ENCODE peak calls at places on chromosome X, in ten cellular contexts. V is psoas muscle; P is fibroblast of the conjunctiva; S is endothelial cell; X is tibial artery; J is HFFc6; R is GM20000; Q is smooth muscle cell of the brain vasculature; G is NCI-H446 treated with DMSO at 0.1 percent for 48 hours; Y is stimulated activated CD4-positive, alpha-beta T cell treated with anti-CD3 and anti-CD28 coated beads, Interleukin-2, amount 100 ng/mL, for 24 hours. M is an unnamed sample.

GRCh38 chrX:46665232-46666162 is 91.9 kb downstream of the CHST7 start:
- DNase-seq in V (no peak), P (no peak), S (no peak), X (no peak), J (no peak), R (no peak), Q (no peak), G (no peak), Y (peak), M (no peak)

GRCh38 chrX:149803458-149804062 is 21.8 kb downstream of the MAGEA9 start:
- DNase-seq in V (no peak), P (no peak), S (no peak), X (no peak), J (no peak), R (no peak), Q (no peak), G (no peak), Y (no peak), M (no peak)

GRCh38 chrX:79369871-79370270 is 2.7 kb upstream of the ITM2A start:
- DNase-seq in V (no peak), P (no peak), S (no peak), X (no peak), J (no peak), R (no peak), Q (no peak), G (no peak), Y (no peak), M (no peak)

GRCh38 chrX:150771116-150771515 is 77.9 kb downstream of the MTMR1 start:
- DNase-seq in V (no peak), P (no peak), S (no peak), X (no peak), J (no peak), R (no peak), Q (no peak), G (no peak), Y (no peak), M (no peak)

GRCh38 chrX:130125090-130125489 is 14.8 kb upstream of the ELF4 start:
- DNase-seq in V (peak), P (no peak), S (no peak), X (peak), J (no peak), R (no peak), Q (no peak), G (peak), Y (no peak), M (no peak)

GRCh38 chrX:77415161-77415560 is 32.0 kb upstream of the FGF16 start:
- DNase-seq in V (no peak), P (no peak), S (no peak), X (no peak), J (no peak), R (no peak), Q (no peak), G (no peak), Y (no peak), M (no peak)

GRCh38 chrX:129655547-129656248 is 942 bp upstream of the APLN start:
- DNase-seq in V (no peak), P (no peak), S (no peak), X (no peak), J (no peak), R (peak), Q (no peak), G (no peak), Y (no peak), M (no peak)

GRCh38 chrX:64642482-64642881 is 247.2 kb upstream of the MTMR8 start:
- DNase-seq in V (no peak), P (no peak), S (peak), X (no peak), J (no peak), R (no peak), Q (no peak), G (no peak), Y (no peak), M (no peak)

GRCh38 chrX:21295246-21295820 is 78.9 kb upstream of the CNKSR2 start:
- DNase-seq in V (no peak), P (no peak), S (no peak), X (no peak), J (no peak), R (no peak), Q (no peak), G (no peak), Y (no peak), M (no peak)

GRCh38 chrX:285076-285677 is 4.0 kb downstream of the PLCXD1 start:
- DNase-seq in V (no peak), P (no peak), S (no peak), X (no peak), J (no peak), R (no peak), Q (no peak), G (no peak), Y (no peak), M (no peak)

GRCh38 chrX:71976753-71977152 is 66.1 kb downstream of the NHSL2 start:
- DNase-seq in V (no peak), P (no peak), S (no peak), X (no peak), J (no peak), R (no peak), Q (no peak), G (no peak), Y (no peak), M (no peak)

GRCh38 chrX:102651242-102651967 is at the start of gene GPRASP1:
- DNase-seq in V (peak), P (peak), S (peak), X (peak), J (peak), R (peak), Q (no peak), G (no peak), Y (peak), M (no peak)

GRCh38 chrX:110746014-110746413 is 49.6 kb downstream of the CHRDL1 start:
- DNase-seq in V (no peak), P (no peak), S (no peak), X (no peak), J (no peak), R (no peak), Q (no peak), G (no peak), Y (no peak), M (no peak)

GRCh38 chrX:28988246-28988645 is 401.0 kb downstream of the IL1RAPL1 start:
- DNase-seq in V (no peak), P (no peak), S (no peak), X (no peak), J (no peak), R (no peak), Q (no peak), G (no peak), Y (no peak), M (no peak)

GRCh38 chrX:153792368-153792767 is 1.8 kb downstream of the IDH3G start:
- DNase-seq in V (no peak), P (no peak), S (no peak), X (no peak), J (no peak), R (no peak), Q (no peak), G (no peak), Y (no peak), M (no peak)

GRCh38 chrX:16113978-16114554 is 9.3 kb upstream of the GRPR start:
- DNase-seq in V (no peak), P (no peak), S (no peak), X (no peak), J (no peak), R (no peak), Q (no peak), G (no peak), Y (no peak), M (no peak)

GRCh38 chrX:153557618-153558017 is 40.2 kb downstream of the ATP2B3 start:
- DNase-seq in V (no peak), P (no peak), S (no peak), X (no peak), J (no peak), R (no peak), Q (no peak), G (no peak), Y (no peak), M (no peak)

GRCh38 chrX:114127005-114127404 is 456.9 kb upstream of the HTR2C start:
- DNase-seq in V (no peak), P (no peak), S (no peak), X (no peak), J (no peak), R (no peak), Q (no peak), G (no peak), Y (no peak), M (no peak)

GRCh38 chrX:109347618-109348017 is 134.3 kb downstream of the GUCY2F start:
- DNase-seq in V (no peak), P (peak), S (no peak), X (no peak), J (no peak), R (no peak), Q (peak), G (no peak), Y (no peak), M (peak)

GRCh38 chrX:39736219-39737211 is 361.2 kb downstream of the BCOR start:
- DNase-seq in V (peak), P (peak), S (no peak), X (peak), J (peak), R (no peak), Q (no peak), G (peak), Y (no peak), M (no peak)

GRCh38 chrX:19344661-19345060 is 934 bp downstream of the PDHA1 start:
- DNase-seq in V (no peak), P (no peak), S (no peak), X (no peak), J (no peak), R (no peak), Q (no peak), G (no peak), Y (no peak), M (no peak)

GRCh38 chrX:11619426-11619825 is 46.3 kb downstream of the ARHGAP6 start:
- DNase-seq in V (no peak), P (no peak), S (no peak), X (no peak), J (no peak), R (no peak), Q (no peak), G (no peak), Y (no peak), M (no peak)

GRCh38 chrX:100928660-100929613 is at the start of gene XKRX:
- DNase-seq in V (no peak), P (no peak), S (peak), X (peak), J (no peak), R (peak), Q (no peak), G (no peak), Y (peak), M (peak)

GRCh38 chrX:48826876-48827653 is 752 bp downstream of the ERAS start:
- DNase-seq in V (no peak), P (no peak), S (no peak), X (no peak), J (no peak), R (no peak), Q (no peak), G (no peak), Y (no peak), M (no peak)

GRCh38 chrX:132071260-132071659 is 48.2 kb downstream of the STK26 start:
- DNase-seq in V (no peak), P (no peak), S (no peak), X (no peak), J (no peak), R (no peak), Q (no peak), G (no peak), Y (no peak), M (no peak)

GRCh38 chrX:132638313-132638712 is 149.5 kb upstream of the MBNL3 start:
- DNase-seq in V (no peak), P (no peak), S (no peak), X (no peak), J (no peak), R (no peak), Q (no peak), G (no peak), Y (no peak), M (no peak)

M was measured in HCT116.